ENCODE peak calls at places on chromosomes 16 and 17, in eight cellular contexts. R is cardiac muscle cell; O is CD8-positive, alpha-beta T cell; Z is NAMALWA; S is effector CD8-positive, alpha-beta T cell; Q is central memory CD4-positive, alpha-beta T cell; A is psoas muscle; I is NCI-H510A. F is an unnamed sample.
A peak's percentile ranks its signal among the peaks of the same experiment; 100 is the strongest.

GRCh38 chr17:30000001-30000754 is 58.7 kb downstream of the EFCAB5 start:
- DNase-seq in A (no peak), Q (no peak), I (no peak), Z (peak; percentile 26), S (no peak), O (no peak), R (no peak), F (no peak)

GRCh38 chr17:14792751-14793150 is 472.4 kb downstream of the PMP22 start:
- DNase-seq in A (no peak), I (no peak), O (no peak), R (no peak), S (no peak), Q (no peak), Z (no peak), F (no peak)

GRCh38 chr17:75807861-75808260 is 23.3 kb downstream of the UNK start:
- DNase-seq in O (no peak), A (no peak), S (no peak), Q (no peak), R (no peak), I (no peak), Z (no peak), F (no peak)

GRCh38 chr17:17414316-17414937 is 62.4 kb upstream of the MED9 start:
- DNase-seq in Z (no peak), Q (no peak), S (no peak), R (no peak), A (peak; percentile 84), I (no peak), O (no peak), F (no peak)

GRCh38 chr17:67289174-67289876 is 44.3 kb upstream of the HELZ start:
- DNase-seq in A (peak; percentile 91), R (no peak), S (no peak), Z (no peak), O (no peak), I (no peak), Q (no peak), F (no peak)

GRCh38 chr16:47986031-47986430 is 169.8 kb downstream of the ABCC12 start:
- DNase-seq in O (no peak), I (no peak), A (no peak), Z (no peak), R (no peak), Q (no peak), S (no peak), F (no peak)

GRCh38 chr17:83026311-83026811 is 53.0 kb upstream of the METRNL start:
- DNase-seq in Q (no peak), I (no peak), O (no peak), R (no peak), A (no peak), S (no peak), Z (no peak), F (no peak)

GRCh38 chr17:74454197-74455024 is 12.0 kb upstream of the CD300A start:
- DNase-seq in S (no peak), I (peak; percentile 88), Q (peak; percentile 52), R (no peak), A (peak; percentile 96), Z (no peak), O (no peak), F (no peak)

GRCh38 chr16:11159189-11159588 is 96.8 kb downstream of the SOCS1 start:
- DNase-seq in Q (no peak), O (no peak), I (no peak), A (peak; percentile 20), Z (no peak), R (no peak), S (no peak), F (no peak)

GRCh38 chr16:66197668-66198278 is 168.7 kb upstream of the CDH5 start:
- DNase-seq in R (no peak), A (no peak), S (no peak), O (no peak), I (no peak), Z (no peak), Q (no peak), F (no peak)